ENCODE peak calls at places on chromosomes 2 and 18, in five cellular contexts. J, A, F, G and Q are unnamed samples.

GRCh38 chr2:100865819-100866462 is 46.0 kb downstream of the NPAS2 start:
- DNase-seq in G (no peak), J (no peak), F (peak), A (no peak), Q (no peak)

GRCh38 chr2:222730346-222731065 is 59.0 kb downstream of the MOGAT1 start:
- DNase-seq in J (no peak), G (no peak), A (peak), F (no peak), Q (no peak)

GRCh38 chr2:46997329-46997728 is 81.7 kb upstream of the MCFD2 start:
- DNase-seq in F (no peak), G (no peak), J (no peak), A (no peak), Q (no peak)

GRCh38 chr2:6977095-6977777 is 60.0 kb downstream of the RNF144A start:
- DNase-seq in F (no peak), A (no peak), G (no peak), J (peak), Q (no peak)

GRCh38 chr2:22487541-22487940 is 897.4 kb upstream of the KLHL29 start:
- DNase-seq in J (no peak), G (no peak), F (no peak), A (no peak), Q (no peak)

GRCh38 chr2:190627881-190628412 is 20.9 kb upstream of the NAB1 start:
- DNase-seq in A (peak), G (no peak), F (no peak), J (peak), Q (no peak)

GRCh38 chr2:172092716-172093415 is 7.6 kb downstream of the DLX1 start:
- DNase-seq in G (no peak), F (no peak), J (no peak), A (no peak), Q (no peak)

GRCh38 chr2:71943238-71944182 is 204.2 kb downstream of the CYP26B1 start:
- DNase-seq in A (no peak), F (no peak), G (no peak), J (no peak), Q (peak)

GRCh38 chr2:112811841-112812306 is 24.7 kb downstream of the IL1B start:
- DNase-seq in G (no peak), A (peak), J (no peak), F (peak), Q (no peak)

GRCh38 chr2:42100696-42101585 is 53.1 kb downstream of the PKDCC start:
- DNase-seq in F (peak), G (peak), J (peak), A (peak), Q (peak)

GRCh38 chr2:30217644-30218361 is 13.5 kb upstream of the LBH start:
- DNase-seq in G (no peak), J (no peak), A (no peak), F (no peak), Q (no peak)

GRCh38 chr2:99607454-99607853 is 117.6 kb upstream of the REV1 start:
- DNase-seq in J (no peak), F (no peak), A (no peak), G (no peak), Q (no peak)

GRCh38 chr2:61694312-61695274 is 156.4 kb upstream of the XPO1 start:
- DNase-seq in G (peak), F (peak), J (peak), A (peak), Q (peak)

GRCh38 chr2:126729896-126730295 is 73.9 kb downstream of the GYPC start:
- DNase-seq in J (no peak), G (no peak), A (no peak), F (no peak), Q (no peak)

GRCh38 chr2:201436141-201436540 is 15.1 kb downstream of the TRAK2 start:
- DNase-seq in J (no peak), F (no peak), G (no peak), A (no peak), Q (no peak)

GRCh38 chr2:151260492-151261239 is 997 bp downstream of the RBM43 start:
- DNase-seq in J (no peak), G (no peak), F (peak), A (no peak), Q (no peak)

GRCh38 chr2:23791030-23791429 is 135.9 kb downstream of the ATAD2B start:
- DNase-seq in G (no peak), A (no peak), J (no peak), F (peak), Q (no peak)

GRCh38 chr2:36596397-36596796 is 1.6 kb downstream of the FEZ2 start:
- DNase-seq in G (no peak), F (no peak), J (no peak), A (no peak), Q (no peak)

GRCh38 chr2:60567919-60568874 is 14.7 kb upstream of the BCL11A start:
- DNase-seq in G (no peak), J (no peak), F (no peak), A (no peak), Q (no peak)

GRCh38 chr2:196205891-196206408 is 34.6 kb upstream of the STK17B start:
- DNase-seq in G (no peak), F (no peak), A (no peak), J (no peak), Q (no peak)

GRCh38 chr2:207725815-207726578 is 14.6 kb downstream of the CCNYL1 start:
- DNase-seq in G (no peak), A (peak), J (no peak), F (no peak), Q (no peak)

GRCh38 chr2:50343157-50343821 is 688.6 kb downstream of the NRXN1 start:
- DNase-seq in F (no peak), A (no peak), G (no peak), J (no peak), Q (no peak)

GRCh38 chr2:171521361-171522056 is 765 bp upstream of the CYBRD1 start:
- DNase-seq in A (no peak), G (no peak), J (no peak), F (no peak), Q (no peak)

GRCh38 chr18:43587538-43588153 is 310.4 kb upstream of the SYT4 start:
- DNase-seq in F (peak), G (no peak), A (peak), J (no peak), Q (no peak)

GRCh38 chr2:3035385-3036050 is 342.1 kb downstream of the EIPR1 start:
- DNase-seq in F (no peak), A (no peak), G (no peak), J (no peak), Q (no peak)

GRCh38 chr2:111196435-111196834 is 75.7 kb downstream of the BCL2L11 start:
- DNase-seq in A (no peak), G (no peak), F (no peak), J (no peak), Q (no peak)

GRCh38 chr2:238817382-238817781 is 30.5 kb upstream of the TWIST2 start:
- DNase-seq in A (no peak), G (no peak), F (no peak), J (no peak), Q (no peak)

GRCh38 chr18:54100466-54100865 is 124.0 kb downstream of the MBD2 start:
- DNase-seq in F (no peak), J (no peak), G (no peak), A (no peak), Q (no peak)

GRCh38 chr2:79849241-79849640 is 336.4 kb downstream of the CTNNA2 start:
- DNase-seq in J (no peak), F (no peak), G (no peak), A (no peak), Q (no peak)

GRCh38 chr2:155250800-155251199 is 552.3 kb downstream of the KCNJ3 start:
- DNase-seq in A (peak), J (no peak), G (no peak), F (no peak), Q (no peak)

GRCh38 chr2:104078431-104079157 is 775.3 kb upstream of the POU3F3 start:
- DNase-seq in G (no peak), A (no peak), F (no peak), J (no peak), Q (no peak)

GRCh38 chr2:64015898-64016297 is 3.3 kb downstream of the VPS54 start:
- DNase-seq in G (no peak), F (no peak), A (no peak), J (no peak), Q (no peak)

GRCh38 chr2:170025223-170025622 is 152.7 kb upstream of the MYO3B start:
- DNase-seq in G (no peak), J (no peak), F (no peak), A (no peak), Q (no peak)

GRCh38 chr2:109086743-109087020 is 42.3 kb upstream of the SH3RF3 start:
- DNase-seq in A (no peak), G (no peak), F (no peak), J (no peak), Q (no peak)

GRCh38 chr2:33433279-33434235 is 42.9 kb upstream of the RASGRP3 start:
- DNase-seq in J (no peak), G (no peak), F (no peak), A (no peak), Q (no peak)

GRCh38 chr2:96413067-96413722 is 77.6 kb downstream of the NCAPH start:
- DNase-seq in G (no peak), F (no peak), J (no peak), A (no peak), Q (no peak)

GRCh38 chr18:66564236-66564635 is 39.7 kb downstream of the CDH19 start:
- DNase-seq in F (no peak), J (no peak), A (no peak), G (no peak), Q (no peak)

GRCh38 chr2:119126650-119127049 is 31.9 kb downstream of the C1QL2 start:
- DNase-seq in J (no peak), G (no peak), F (no peak), A (peak), Q (no peak)

GRCh38 chr2:529425-529824 is 147.8 kb downstream of the TMEM18 start:
- DNase-seq in F (peak), A (no peak), J (no peak), G (no peak), Q (no peak)

GRCh38 chr2:538646-539045 is 138.6 kb downstream of the TMEM18 start:
- DNase-seq in A (no peak), G (no peak), F (no peak), J (no peak), Q (no peak)

GRCh38 chr2:529852-530251 is 147.4 kb downstream of the TMEM18 start:
- DNase-seq in A (no peak), G (no peak), F (no peak), J (no peak), Q (no peak)

DNA sequence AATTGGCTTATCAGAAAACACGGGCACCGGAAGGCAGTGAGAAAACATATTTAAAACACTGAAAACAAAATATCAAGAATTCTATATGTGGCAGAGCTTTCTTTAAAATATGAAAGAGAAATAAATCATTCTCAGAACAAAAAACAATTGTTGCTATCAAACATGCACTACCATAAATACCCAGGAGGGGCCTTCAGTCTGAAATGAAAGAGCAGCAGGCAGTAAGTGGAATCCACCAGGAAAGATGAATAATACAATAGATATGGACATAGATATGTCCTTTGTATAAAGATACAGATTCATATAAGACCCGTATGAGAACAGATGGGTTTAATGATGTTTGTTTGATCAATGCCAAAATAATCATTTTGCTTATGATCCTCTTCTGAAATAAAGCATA is 142.0 kb downstream of the TMEM18 start:
- DNase-seq in G (no peak), F (no peak), J (no peak), A (no peak), Q (no peak)
- TF ChIP-seq CTCF in G (peak), F (no peak), J (no peak), A (no peak), Q (no peak)

DNA sequence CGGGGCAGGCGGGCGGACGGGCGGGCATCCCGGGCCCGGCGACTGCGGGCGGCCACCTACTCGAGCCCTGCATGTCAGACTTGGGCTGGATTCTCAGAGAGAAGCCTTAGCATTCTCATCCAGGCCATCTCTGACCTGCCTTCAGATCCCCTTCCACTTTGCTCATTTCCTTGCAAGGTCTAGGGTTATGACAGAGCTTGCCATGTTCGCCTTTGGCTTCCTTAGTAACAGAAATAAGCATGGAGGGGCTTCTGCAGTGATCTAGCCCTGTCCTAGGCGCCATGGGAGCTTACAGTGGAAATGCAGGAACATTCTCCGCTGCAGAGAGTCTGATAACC is 610 bp upstream of the ACVR1 start:
- DNase-seq in J (no peak), A (no peak), F (peak), G (no peak), Q (no peak)
- TF ChIP-seq CTCF in J (no peak), A (no peak), F (no peak), G (no peak), Q (no peak)

GRCh38 chr18:75041586-75041985 is 167.4 kb downstream of the PTGR3 start:
- DNase-seq in J (no peak), F (peak), A (peak), G (no peak), Q (no peak)
- TF ChIP-seq CTCF in J (peak), F (peak), A (no peak), G (no peak), Q (peak)

DNA sequence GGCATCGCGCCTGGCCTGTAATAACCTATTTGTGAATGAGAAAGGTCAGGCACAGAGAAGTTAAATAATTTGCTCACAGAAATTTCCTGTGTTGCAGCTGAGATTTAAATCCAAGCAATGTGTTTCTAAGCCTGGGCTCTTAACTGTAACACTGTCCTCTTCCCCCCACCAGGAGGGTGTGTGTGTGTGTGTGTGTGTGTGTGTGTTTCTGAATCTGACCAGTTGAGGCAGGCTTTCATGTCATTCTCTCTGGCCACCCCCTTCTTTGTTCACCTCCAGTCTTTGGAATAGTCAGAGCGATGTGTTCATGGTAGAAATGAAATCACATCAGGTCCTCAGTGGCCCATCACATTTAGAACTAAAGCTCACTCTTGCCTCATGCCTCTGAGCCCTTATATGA is 81.2 kb downstream of the NEDD4L start:
- DNase-seq in G (no peak), F (no peak), A (no peak), J (no peak), Q (no peak)
- TF ChIP-seq CTCF in G (no peak), F (peak), A (no peak), J (no peak), Q (no peak)

GRCh38 chr18:49059028-49059670 is 108.4 kb upstream of the SMAD7 start:
- DNase-seq in G (no peak), A (no peak), F (peak), J (no peak), Q (no peak)
- TF ChIP-seq CTCF in G (no peak), A (no peak), F (peak), J (no peak), Q (no peak)